ENCODE peak calls at places on chromosomes 7 and 10, in five cellular contexts. One of them, this sample, is unnamed.

GRCh38 chr7:129782257-129783096 is 170.3 kb downstream of the UBE2H start:
- DNase-seq in mesenchymal stem cell: no peak
- DNase-seq in mesendoderm: no peak
- DNase-seq in neuronal stem cell: peak
- DNase-seq in IMR-90: no peak
- DNase-seq in this sample: no peak

GRCh38 chr7:148633761-148634160 is 43.2 kb downstream of the C7orf33 start:
- DNase-seq in IMR-90: no peak
- DNase-seq in mesenchymal stem cell: no peak
- DNase-seq in neuronal stem cell: no peak
- DNase-seq in mesendoderm: no peak
- DNase-seq in this sample: no peak

GRCh38 chr7:22485189-22485588 is 14.8 kb downstream of the STEAP1B start:
- DNase-seq in mesendoderm: no peak
- DNase-seq in mesenchymal stem cell: peak
- DNase-seq in IMR-90: peak
- DNase-seq in neuronal stem cell: no peak
- DNase-seq in this sample: no peak

GRCh38 chr10:22365233-22365632 is 19.9 kb downstream of the SPAG6 start:
- DNase-seq in mesenchymal stem cell: no peak
- DNase-seq in IMR-90: no peak
- DNase-seq in neuronal stem cell: no peak
- DNase-seq in mesendoderm: no peak
- DNase-seq in this sample: no peak

GRCh38 chr7:726854-727103 is 280 bp downstream of the DNAAF5 start:
- DNase-seq in mesendoderm: no peak
- DNase-seq in mesenchymal stem cell: no peak
- DNase-seq in neuronal stem cell: no peak
- DNase-seq in IMR-90: no peak
- DNase-seq in this sample: no peak

GRCh38 chr10:129963831-129964501 is at the start of gene EBF3:
- DNase-seq in IMR-90: peak
- DNase-seq in mesendoderm: peak
- DNase-seq in neuronal stem cell: peak
- DNase-seq in mesenchymal stem cell: peak
- DNase-seq in this sample: peak

GRCh38 chr10:1070939-1071338 is 14.8 kb downstream of the WDR37 start:
- DNase-seq in mesendoderm: peak
- DNase-seq in IMR-90: peak
- DNase-seq in mesenchymal stem cell: peak
- DNase-seq in neuronal stem cell: no peak
- DNase-seq in this sample: peak

GRCh38 chr7:111473449-111474198 is 88.7 kb downstream of the IMMP2L start:
- DNase-seq in mesendoderm: no peak
- DNase-seq in neuronal stem cell: no peak
- DNase-seq in IMR-90: no peak
- DNase-seq in mesenchymal stem cell: no peak
- DNase-seq in this sample: no peak

GRCh38 chr7:21198929-21199328 is 229.0 kb upstream of the SP4 start:
- DNase-seq in IMR-90: no peak
- DNase-seq in mesendoderm: no peak
- DNase-seq in mesenchymal stem cell: no peak
- DNase-seq in neuronal stem cell: no peak
- DNase-seq in this sample: no peak

GRCh38 chr10:31745612-31746376 is 182.8 kb downstream of the ARHGAP12 start:
- DNase-seq in mesenchymal stem cell: peak
- DNase-seq in neuronal stem cell: no peak
- DNase-seq in IMR-90: peak
- DNase-seq in mesendoderm: no peak
- DNase-seq in this sample: no peak

DNA sequence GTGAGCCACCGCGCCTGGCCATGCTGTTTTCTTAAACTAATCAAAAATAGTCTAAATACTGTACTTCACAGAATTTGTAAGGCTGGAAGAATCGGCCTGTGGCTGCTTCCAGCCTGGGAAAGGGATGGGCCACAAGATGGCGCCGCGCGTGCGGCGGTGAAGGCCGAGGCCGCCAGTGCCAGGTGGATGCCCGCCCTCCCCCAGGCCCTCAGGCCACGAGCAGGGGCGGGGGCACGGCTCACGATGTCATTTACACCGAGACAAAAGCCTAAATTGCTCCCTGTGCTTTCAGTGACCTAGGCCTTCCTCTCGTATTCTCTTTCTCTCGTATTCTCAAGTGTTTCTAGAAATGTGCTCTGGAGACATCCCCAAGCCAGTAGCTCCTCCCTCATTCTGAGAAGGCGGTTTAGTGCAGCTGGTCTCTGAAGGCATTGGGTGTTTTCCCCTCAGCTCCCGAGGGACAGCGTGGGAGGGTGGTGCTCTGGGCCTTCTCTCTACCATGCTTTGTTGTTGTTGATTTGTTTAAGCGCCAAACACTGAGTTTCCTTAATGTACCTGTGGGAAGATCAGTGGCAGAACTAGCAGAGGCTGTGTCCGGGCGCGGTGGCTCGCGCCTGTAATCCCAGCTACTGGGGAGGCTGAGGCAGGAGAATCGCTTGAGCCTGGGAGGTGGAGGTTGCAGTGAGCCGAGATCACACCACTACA is 68.4 kb downstream of the CDC123 start:
- DNase-seq in neuronal stem cell: peak
- DNase-seq in mesenchymal stem cell: peak
- DNase-seq in mesendoderm: peak
- DNase-seq in IMR-90: peak
- DNase-seq in this sample: peak
- H3K18ac ChIP-seq in neuronal stem cell: no peak
- H3K18ac ChIP-seq in mesenchymal stem cell: no peak
- H3K18ac ChIP-seq in mesendoderm: no peak
- H3K18ac ChIP-seq in IMR-90: peak
- H3K18ac ChIP-seq in this sample: peak

DNA sequence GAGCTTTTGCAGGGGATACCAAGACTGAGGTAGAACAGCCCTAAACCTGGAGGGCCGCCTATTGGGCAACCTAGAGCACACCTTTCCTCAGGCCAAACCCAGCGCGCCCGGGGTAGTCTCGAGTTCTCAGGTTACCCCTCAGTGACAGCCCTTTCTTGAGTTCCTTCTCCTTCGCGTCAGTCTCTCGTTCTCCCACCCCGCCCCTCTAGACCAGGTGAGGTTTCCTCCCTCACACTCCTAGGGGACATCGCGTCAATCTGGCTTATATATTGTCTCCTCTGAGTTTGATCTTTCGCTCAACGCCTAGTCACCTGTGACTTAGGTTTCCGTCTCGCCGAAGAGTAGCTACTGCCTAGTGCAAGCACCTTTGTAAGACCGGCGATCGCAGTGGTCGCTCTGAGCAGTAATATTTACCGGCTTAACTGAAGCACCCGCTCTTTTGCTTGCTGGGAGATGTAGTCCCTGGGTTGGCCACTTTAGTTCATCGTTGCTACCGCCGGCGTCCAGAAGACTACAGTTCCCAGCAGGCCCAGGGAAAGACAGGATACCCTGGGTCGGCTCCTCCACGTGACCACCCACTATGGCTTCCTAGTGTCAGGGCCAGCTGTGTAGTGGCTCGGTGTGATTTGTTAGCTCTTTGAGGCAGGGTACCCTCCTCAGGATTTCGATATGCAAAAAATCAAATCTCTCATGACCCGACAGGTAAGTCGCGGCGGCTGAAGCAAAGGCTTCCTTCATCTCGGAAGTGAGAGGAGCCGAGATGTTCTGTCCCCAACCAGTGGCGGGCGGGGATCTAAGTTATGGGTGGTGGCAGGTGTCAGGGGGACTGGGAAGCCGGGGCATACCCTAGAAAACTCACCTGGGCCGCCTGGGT is at the start of gene VPS50:
- DNase-seq in mesendoderm: peak
- DNase-seq in mesenchymal stem cell: peak
- DNase-seq in IMR-90: peak
- DNase-seq in neuronal stem cell: peak
- DNase-seq in this sample: peak
- H3K18ac ChIP-seq in mesendoderm: no peak
- H3K18ac ChIP-seq in mesenchymal stem cell: peak
- H3K18ac ChIP-seq in IMR-90: peak
- H3K18ac ChIP-seq in neuronal stem cell: no peak
- H3K18ac ChIP-seq in this sample: peak

DNA sequence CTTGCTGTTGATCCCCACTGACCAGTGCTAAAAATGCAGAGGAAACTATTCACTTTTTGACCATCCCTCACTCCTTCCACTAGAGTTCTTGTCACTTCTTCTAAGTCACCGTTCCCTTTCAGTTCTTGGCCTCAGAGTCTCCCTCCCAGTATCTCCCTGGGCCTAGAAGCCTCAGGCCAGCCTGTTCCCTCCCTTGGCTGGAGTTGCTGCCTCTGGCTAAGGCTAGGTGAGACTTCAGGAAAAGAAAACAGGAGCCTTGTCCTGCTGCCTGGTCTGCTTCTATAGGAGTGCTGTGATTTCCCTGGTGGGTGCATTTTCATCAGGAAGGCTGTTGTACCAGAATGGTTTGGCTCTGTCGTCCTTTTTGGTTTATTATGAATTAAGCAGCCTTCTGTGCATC is 233.6 kb upstream of the FZD1 start:
- DNase-seq in mesendoderm: peak
- DNase-seq in IMR-90: no peak
- DNase-seq in mesenchymal stem cell: no peak
- DNase-seq in neuronal stem cell: no peak
- DNase-seq in this sample: no peak
- H3K18ac ChIP-seq in mesendoderm: peak
- H3K18ac ChIP-seq in IMR-90: no peak
- H3K18ac ChIP-seq in mesenchymal stem cell: no peak
- H3K18ac ChIP-seq in neuronal stem cell: no peak
- H3K18ac ChIP-seq in this sample: no peak

GRCh38 chr10:71220689-71221540 is 8.5 kb downstream of the UNC5B start:
- DNase-seq in mesenchymal stem cell: peak
- DNase-seq in neuronal stem cell: no peak
- DNase-seq in IMR-90: no peak
- DNase-seq in mesendoderm: no peak
- DNase-seq in this sample: no peak
- H3K18ac ChIP-seq in mesenchymal stem cell: peak
- H3K18ac ChIP-seq in neuronal stem cell: no peak
- H3K18ac ChIP-seq in IMR-90: no peak
- H3K18ac ChIP-seq in mesendoderm: no peak
- H3K18ac ChIP-seq in this sample: no peak

GRCh38 chr7:100428967-100429636 is 529 bp upstream of the MEPCE start:
- DNase-seq in neuronal stem cell: peak
- DNase-seq in IMR-90: peak
- DNase-seq in mesendoderm: peak
- DNase-seq in mesenchymal stem cell: peak
- DNase-seq in this sample: peak

GRCh38 chr7:100431286-100431735 is 1.7 kb downstream of the MEPCE start:
- DNase-seq in mesenchymal stem cell: no peak
- DNase-seq in IMR-90: no peak
- DNase-seq in mesendoderm: no peak
- DNase-seq in neuronal stem cell: no peak
- DNase-seq in this sample: peak

GRCh38 chr7:100430450-100431285 is 1.0 kb downstream of the MEPCE start:
- DNase-seq in mesendoderm: no peak
- DNase-seq in IMR-90: peak
- DNase-seq in neuronal stem cell: no peak
- DNase-seq in mesenchymal stem cell: no peak
- DNase-seq in this sample: no peak

GRCh38 chr7:100428199-100428966 is at the start of gene ZCWPW1:
- DNase-seq in mesenchymal stem cell: peak
- DNase-seq in mesendoderm: peak
- DNase-seq in neuronal stem cell: peak
- DNase-seq in IMR-90: peak
- DNase-seq in this sample: peak

DNA sequence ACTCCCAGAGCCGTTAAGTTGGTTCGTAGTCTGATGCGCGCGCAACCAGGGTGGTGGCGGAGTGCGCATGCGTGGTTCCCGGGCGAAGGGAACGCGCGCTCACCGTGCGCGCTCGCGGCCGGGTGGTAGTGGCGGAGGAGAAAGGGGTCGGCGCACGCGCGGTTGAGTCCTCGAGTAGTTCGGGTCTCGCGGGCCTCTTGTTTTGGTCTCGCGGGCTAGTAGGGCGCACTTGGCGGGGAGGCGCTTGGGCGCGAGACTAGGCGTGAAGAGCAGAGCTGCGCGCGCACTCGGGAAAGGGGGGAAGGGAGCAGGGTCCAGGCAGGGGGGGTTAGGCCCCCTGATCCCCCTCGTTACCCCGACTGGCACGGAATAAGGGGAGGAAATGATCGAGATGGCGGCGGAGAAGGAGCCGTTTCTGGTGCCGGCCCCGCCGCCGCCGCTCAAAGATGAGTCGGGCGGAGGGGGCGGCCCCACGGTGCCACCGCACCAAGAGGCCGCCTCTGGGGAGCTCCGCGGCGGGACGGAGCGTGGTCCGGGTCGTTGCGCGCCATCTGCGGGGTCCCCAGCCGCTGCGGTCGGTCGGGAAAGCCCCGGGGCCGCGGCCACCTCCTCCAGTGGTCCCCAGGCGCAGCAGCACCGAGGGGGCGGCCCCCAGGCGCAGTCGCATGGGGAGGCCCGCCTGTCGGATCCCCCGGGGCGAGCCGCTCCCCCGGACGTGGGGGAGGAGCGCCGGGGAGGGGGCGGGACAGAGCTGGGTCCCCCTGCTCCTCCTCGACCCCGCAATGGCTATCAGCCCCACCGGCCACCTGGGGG is at the start of gene MEPCE:
- DNase-seq in IMR-90: peak
- DNase-seq in mesendoderm: peak
- DNase-seq in mesenchymal stem cell: peak
- DNase-seq in neuronal stem cell: peak
- DNase-seq in this sample: peak
- H3K18ac ChIP-seq in IMR-90: peak
- H3K18ac ChIP-seq in mesendoderm: peak
- H3K18ac ChIP-seq in mesenchymal stem cell: peak
- H3K18ac ChIP-seq in neuronal stem cell: peak
- H3K18ac ChIP-seq in this sample: peak